ENCODE peak calls at places on chromosomes 3 and 15, in four cellular contexts. One of them, this sample, is unnamed.

GRCh38 chr15:28931828-28932227 is 46.1 kb downstream of the APBA2 start:
- DNase-seq in cardiac fibroblast: no peak
- DNase-seq in Caco-2: no peak
- DNase-seq in fibroblast of lung: no peak
- DNase-seq in this sample: no peak

GRCh38 chr3:141279074-141279945 is 47.7 kb downstream of the PXYLP1 start:
- DNase-seq in cardiac fibroblast: peak
- DNase-seq in Caco-2: no peak
- DNase-seq in fibroblast of lung: peak
- DNase-seq in this sample: no peak

GRCh38 chr3:181712505-181713299 is 977 bp downstream of the SOX2 start:
- DNase-seq in cardiac fibroblast: no peak
- DNase-seq in Caco-2: peak
- DNase-seq in fibroblast of lung: no peak
- DNase-seq in this sample: peak

GRCh38 chr3:129577356-129577755 is 29.1 kb downstream of the PLXND1 start:
- DNase-seq in cardiac fibroblast: no peak
- DNase-seq in Caco-2: no peak
- DNase-seq in fibroblast of lung: peak
- DNase-seq in this sample: no peak

GRCh38 chr3:38375488-38376097 is 29.0 kb downstream of the XYLB start:
- DNase-seq in cardiac fibroblast: no peak
- DNase-seq in Caco-2: no peak
- DNase-seq in fibroblast of lung: no peak
- DNase-seq in this sample: no peak

GRCh38 chr3:132242790-132243189 is 74.4 kb upstream of the ACP3 start:
- DNase-seq in cardiac fibroblast: no peak
- DNase-seq in Caco-2: no peak
- DNase-seq in fibroblast of lung: no peak
- DNase-seq in this sample: no peak

GRCh38 chr15:28123408-28124023 is 24.4 kb upstream of the OCA2 start:
- DNase-seq in cardiac fibroblast: peak
- DNase-seq in Caco-2: peak
- DNase-seq in fibroblast of lung: peak
- DNase-seq in this sample: peak

GRCh38 chr3:117892431-117892841 is 1142.2 kb downstream of the IGSF11 start:
- DNase-seq in cardiac fibroblast: peak
- DNase-seq in Caco-2: no peak
- DNase-seq in fibroblast of lung: peak
- DNase-seq in this sample: no peak

GRCh38 chr3:170421147-170421641 is 2.5 kb downstream of the CLDN11 start:
- DNase-seq in cardiac fibroblast: peak
- DNase-seq in Caco-2: no peak
- DNase-seq in fibroblast of lung: peak
- DNase-seq in this sample: peak

GRCh38 chr15:79828447-79828846 is 68.4 kb downstream of the MTHFS start:
- DNase-seq in cardiac fibroblast: no peak
- DNase-seq in Caco-2: no peak
- DNase-seq in fibroblast of lung: no peak
- DNase-seq in this sample: no peak

GRCh38 chr3:56125358-56126005 is 342.8 kb downstream of the ERC2 start:
- DNase-seq in cardiac fibroblast: peak
- DNase-seq in Caco-2: no peak
- DNase-seq in fibroblast of lung: peak
- DNase-seq in this sample: no peak

GRCh38 chr3:60598668-60599067 is 652.6 kb downstream of the FHIT start:
- DNase-seq in cardiac fibroblast: peak
- DNase-seq in Caco-2: no peak
- DNase-seq in fibroblast of lung: peak
- DNase-seq in this sample: no peak

GRCh38 chr3:114494498-114494897 is 200.7 kb downstream of the TIGIT start:
- DNase-seq in cardiac fibroblast: no peak
- DNase-seq in Caco-2: no peak
- DNase-seq in fibroblast of lung: no peak
- DNase-seq in this sample: no peak

GRCh38 chr3:69410301-69410700 is 24.4 kb upstream of the FRMD4B start:
- DNase-seq in cardiac fibroblast: peak
- DNase-seq in Caco-2: peak
- DNase-seq in fibroblast of lung: peak
- DNase-seq in this sample: no peak
- TF ChIP-seq CTCF in cardiac fibroblast: peak
- TF ChIP-seq CTCF in Caco-2: peak
- TF ChIP-seq CTCF in fibroblast of lung: peak
- TF ChIP-seq CTCF in this sample: peak

GRCh38 chr3:44444437-44444836 is 33.0 kb downstream of the ZNF445 start:
- DNase-seq in cardiac fibroblast: no peak
- DNase-seq in Caco-2: no peak
- DNase-seq in fibroblast of lung: no peak
- DNase-seq in this sample: peak

GRCh38 chr3:44437800-44438199 is 39.7 kb downstream of the ZNF445 start:
- DNase-seq in cardiac fibroblast: no peak
- DNase-seq in Caco-2: no peak
- DNase-seq in fibroblast of lung: no peak
- DNase-seq in this sample: no peak

GRCh38 chr3:44434834-44435510 is 42.5 kb downstream of the ZNF445 start:
- DNase-seq in cardiac fibroblast: no peak
- DNase-seq in Caco-2: no peak
- DNase-seq in fibroblast of lung: no peak
- DNase-seq in this sample: no peak

GRCh38 chr3:44442591-44443309 is 34.7 kb downstream of the ZNF445 start:
- DNase-seq in cardiac fibroblast: no peak
- DNase-seq in Caco-2: no peak
- DNase-seq in fibroblast of lung: no peak
- DNase-seq in this sample: peak

GRCh38 chr3:44439499-44440295 is 37.8 kb downstream of the ZNF445 start:
- DNase-seq in cardiac fibroblast: peak
- DNase-seq in Caco-2: no peak
- DNase-seq in fibroblast of lung: peak
- DNase-seq in this sample: no peak
- TF ChIP-seq CTCF in cardiac fibroblast: no peak
- TF ChIP-seq CTCF in Caco-2: no peak
- TF ChIP-seq CTCF in fibroblast of lung: no peak
- TF ChIP-seq CTCF in this sample: no peak

DNA sequence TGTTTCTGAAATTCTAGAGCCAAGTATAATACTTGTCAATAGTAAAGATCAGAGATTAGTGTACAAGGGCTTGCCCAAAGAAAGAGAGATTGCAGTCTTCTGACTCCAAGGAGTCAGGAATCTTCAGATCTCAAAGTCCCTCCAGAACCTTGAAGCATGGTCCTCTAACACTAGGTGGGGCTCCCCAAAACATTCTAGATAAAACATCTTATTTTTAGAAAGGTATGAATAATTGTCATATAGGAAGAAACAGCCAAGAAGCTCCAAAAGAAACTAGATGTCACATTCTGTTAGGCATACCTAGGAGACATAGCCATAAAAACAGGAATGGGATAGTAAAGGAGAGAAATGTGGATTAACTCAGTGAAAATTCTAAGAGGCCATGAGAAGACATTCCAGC is 10.7 kb downstream of the MUC13 start:
- DNase-seq in cardiac fibroblast: no peak
- DNase-seq in Caco-2: no peak
- DNase-seq in fibroblast of lung: no peak
- DNase-seq in this sample: no peak
- TF ChIP-seq CTCF in cardiac fibroblast: peak
- TF ChIP-seq CTCF in Caco-2: no peak
- TF ChIP-seq CTCF in fibroblast of lung: no peak
- TF ChIP-seq CTCF in this sample: no peak

DNA sequence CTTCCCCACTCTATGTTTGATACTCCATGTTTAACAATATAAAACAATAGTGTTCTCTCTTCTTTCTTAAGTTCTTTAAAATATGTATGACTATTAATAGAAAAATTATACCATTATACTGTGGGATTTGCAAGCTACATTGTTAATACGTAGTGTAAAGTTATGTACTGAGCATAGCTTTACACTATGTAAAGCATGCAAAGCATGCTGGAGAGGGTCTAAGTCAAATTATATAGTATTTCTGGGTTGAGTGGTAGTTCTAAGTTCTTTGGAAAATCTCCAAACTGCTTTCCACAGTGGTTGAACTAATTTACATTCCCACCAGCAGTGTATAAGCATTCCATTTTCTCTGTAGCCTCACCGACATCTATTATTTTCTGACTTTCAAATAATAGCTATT is 252.9 kb downstream of the RAP2B start:
- DNase-seq in cardiac fibroblast: no peak
- DNase-seq in Caco-2: no peak
- DNase-seq in fibroblast of lung: no peak
- DNase-seq in this sample: no peak
- TF ChIP-seq CTCF in cardiac fibroblast: no peak
- TF ChIP-seq CTCF in Caco-2: no peak
- TF ChIP-seq CTCF in fibroblast of lung: no peak
- TF ChIP-seq CTCF in this sample: no peak

This sample was measured in upper lobe of left lung.